ENCODE peak calls at places on chromosomes 7 and 10, in ten cellular contexts. T is left ventricle myocardium inferior, D is right atrium auricular region, X is dorsolateral prefrontal cortex, S is iPS DF 6.9, L is SJSA1, M is upper lobe of left lung, B is body of pancreas, V is thyroid gland, J is neuronal stem cell. U is an unnamed sample. For H3K27me3, the result is how much of the 10 kb centered on the place peaks cover.

GRCh38 chr10:100878291-100878910 is 34.4 kb upstream of the SLF2 start:
- DNase-seq in T (peak), D (no peak), X (peak), S (peak), L (peak), M (no peak), B (peak), V (peak), J (peak), U (no peak)

GRCh38 chr7:91034459-91035368 is 229.5 kb upstream of the FZD1 start:
- DNase-seq in T (no peak), D (peak), X (peak), S (no peak), L (peak), M (peak), B (peak), V (peak), J (peak), U (peak)

GRCh38 chr7:96973986-96974385 is 31.4 kb upstream of the DLX6 start:
- DNase-seq in T (no peak), D (no peak), X (no peak), S (no peak), L (peak), M (no peak), B (no peak), V (no peak), J (no peak), U (no peak)

GRCh38 chr10:29208816-29209215 is 80.1 kb upstream of the LYZL1 start:
- DNase-seq in T (no peak), D (no peak), X (no peak), S (no peak), L (no peak), M (no peak), B (no peak), V (no peak), J (no peak), U (no peak)

GRCh38 chr7:70597071-70597470 is 534.9 kb upstream of the GALNT17 start:
- DNase-seq in T (no peak), D (no peak), X (no peak), S (no peak), L (no peak), M (no peak), B (no peak), V (no peak), J (no peak), U (no peak)

GRCh38 chr10:17059197-17059688 is 70.4 kb downstream of the CUBN start:
- DNase-seq in T (no peak), D (no peak), X (no peak), S (no peak), L (no peak), M (no peak), B (no peak), V (no peak), J (no peak), U (no peak)

GRCh38 chr7:45890902-45891461 is 2.7 kb downstream of the IGFBP1 start:
- DNase-seq in T (no peak), D (no peak), X (no peak), S (no peak), L (no peak), M (no peak), B (no peak), V (no peak), J (peak), U (no peak)

GRCh38 chr10:112832361-112832878 is 117.6 kb upstream of the TCF7L2 start:
- DNase-seq in T (no peak), D (no peak), X (no peak), S (peak), L (no peak), M (no peak), B (peak), V (no peak), J (no peak), U (peak)

GRCh38 chr7:26337232-26337865 is 45.7 kb downstream of the SNX10 start:
- DNase-seq in T (no peak), D (no peak), X (no peak), S (no peak), L (no peak), M (no peak), B (no peak), V (no peak), J (no peak), U (no peak)

GRCh38 chr7:158995514-158995913 is 139.2 kb downstream of the DYNC2I1 start:
- DNase-seq in T (no peak), D (no peak), X (no peak), S (no peak), L (no peak), M (no peak), B (no peak), V (no peak), J (no peak), U (no peak)

GRCh38 chr7:69412331-69413146 is 185.7 kb upstream of the AUTS2 start:
- DNase-seq in T (peak), D (peak), X (no peak), S (no peak), L (no peak), M (no peak), B (peak), V (peak), J (no peak), U (no peak)

GRCh38 chr10:43203491-43204393 is 63.1 kb downstream of the RASGEF1A start:
- DNase-seq in T (no peak), D (no peak), X (no peak), S (no peak), L (peak), M (peak), B (peak), V (peak), J (no peak), U (no peak)

GRCh38 chr10:88754272-88754671 is 5.5 kb upstream of the LIPN start:
- DNase-seq in T (no peak), D (no peak), X (no peak), S (no peak), L (no peak), M (no peak), B (no peak), V (no peak), J (no peak), U (no peak)

GRCh38 chr7:137934941-137935848 is 66.7 kb downstream of the CREB3L2 start:
- DNase-seq in T (no peak), D (no peak), X (no peak), S (no peak), L (no peak), M (no peak), B (no peak), V (no peak), J (no peak), U (no peak)

GRCh38 chr7:26278769-26279168 is 12.9 kb upstream of the SNX10 start:
- DNase-seq in T (no peak), D (no peak), X (no peak), S (no peak), L (no peak), M (no peak), B (no peak), V (no peak), J (no peak), U (no peak)

GRCh38 chr10:27512548-27512947 is 8.4 kb downstream of the RAB18 start:
- DNase-seq in T (no peak), D (no peak), X (no peak), S (no peak), L (no peak), M (no peak), B (no peak), V (no peak), J (no peak), U (no peak)

GRCh38 chr10:117545141-117546019 is 2.8 kb downstream of the EMX2 start:
- DNase-seq in T (no peak), D (no peak), X (no peak), S (no peak), L (no peak), M (no peak), B (peak), V (no peak), J (no peak), U (no peak)
- H3K27me3 ChIP-seq in T (half or more), D (half or more), X (half or more), S (half or more), L (half or more), M (under half), B (under half), V (half or more), J (half or more), U (under half)

GRCh38 chr7:5597772-5598171 is 174.1 kb upstream of the TNRC18 start:
- DNase-seq in T (no peak), D (no peak), X (no peak), S (no peak), L (no peak), M (no peak), B (no peak), V (no peak), J (no peak), U (no peak)

GRCh38 chr7:5594616-5595544 is 171.2 kb upstream of the TNRC18 start:
- DNase-seq in T (no peak), D (no peak), X (no peak), S (no peak), L (no peak), M (no peak), B (no peak), V (no peak), J (peak), U (no peak)

GRCh38 chr7:5595545-5596045 is 172.0 kb upstream of the TNRC18 start:
- DNase-seq in T (no peak), D (no peak), X (no peak), S (no peak), L (no peak), M (no peak), B (no peak), V (no peak), J (no peak), U (no peak)

GRCh38 chr7:5596896-5597246 is 173.2 kb upstream of the TNRC18 start:
- DNase-seq in T (no peak), D (no peak), X (no peak), S (no peak), L (no peak), M (no peak), B (no peak), V (no peak), J (no peak), U (no peak)

DNA sequence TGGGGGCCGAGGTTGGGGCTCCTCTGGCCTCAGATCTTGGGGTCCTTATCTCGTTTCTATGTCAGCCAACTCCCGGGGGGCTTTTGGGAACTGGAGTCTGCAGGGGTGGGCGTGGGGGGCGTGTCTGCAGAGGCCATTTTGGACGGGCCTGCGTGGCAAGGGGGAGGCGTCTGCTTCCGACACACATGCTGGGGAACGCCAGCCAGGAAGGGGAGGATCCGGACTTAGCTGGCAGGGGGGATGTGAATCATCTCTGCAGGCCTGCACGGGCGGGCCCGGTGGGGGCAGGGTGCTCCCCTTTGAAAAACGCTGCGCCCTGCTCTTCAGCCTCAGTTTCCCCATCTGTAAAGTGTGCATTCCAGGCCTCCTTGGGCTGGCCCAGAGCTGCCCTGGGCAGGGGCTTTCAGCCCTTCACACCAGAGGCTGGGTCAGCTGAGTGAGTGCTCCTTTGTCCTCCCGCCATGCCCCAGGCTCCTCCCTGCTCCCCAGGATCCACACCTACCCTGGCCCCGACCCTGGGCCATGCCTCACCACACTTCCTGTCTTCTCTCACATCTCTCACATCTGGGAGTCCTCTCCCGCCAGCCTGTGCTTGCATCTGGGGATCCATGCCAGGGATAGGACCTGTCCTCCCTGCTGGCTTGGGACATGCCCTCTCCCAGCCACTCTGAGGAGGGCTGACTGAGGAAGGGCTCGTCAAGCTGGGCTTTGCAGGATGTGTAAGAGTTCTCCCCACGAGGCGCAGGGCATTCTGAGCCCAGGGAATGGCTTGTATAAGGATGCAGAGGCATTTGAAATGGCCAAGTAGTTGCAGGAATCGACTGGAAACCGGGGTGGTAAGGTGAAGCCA is 172.6 kb upstream of the TNRC18 start:
- DNase-seq in T (peak), D (peak), X (no peak), S (no peak), L (peak), M (peak), B (peak), V (peak), J (no peak), U (peak)
- H3K27me3 ChIP-seq in T (under half), D (under half), X (under half), S (under half), L (under half), M (under half), B (under half), V (under half), J (under half), U (under half)

DNA sequence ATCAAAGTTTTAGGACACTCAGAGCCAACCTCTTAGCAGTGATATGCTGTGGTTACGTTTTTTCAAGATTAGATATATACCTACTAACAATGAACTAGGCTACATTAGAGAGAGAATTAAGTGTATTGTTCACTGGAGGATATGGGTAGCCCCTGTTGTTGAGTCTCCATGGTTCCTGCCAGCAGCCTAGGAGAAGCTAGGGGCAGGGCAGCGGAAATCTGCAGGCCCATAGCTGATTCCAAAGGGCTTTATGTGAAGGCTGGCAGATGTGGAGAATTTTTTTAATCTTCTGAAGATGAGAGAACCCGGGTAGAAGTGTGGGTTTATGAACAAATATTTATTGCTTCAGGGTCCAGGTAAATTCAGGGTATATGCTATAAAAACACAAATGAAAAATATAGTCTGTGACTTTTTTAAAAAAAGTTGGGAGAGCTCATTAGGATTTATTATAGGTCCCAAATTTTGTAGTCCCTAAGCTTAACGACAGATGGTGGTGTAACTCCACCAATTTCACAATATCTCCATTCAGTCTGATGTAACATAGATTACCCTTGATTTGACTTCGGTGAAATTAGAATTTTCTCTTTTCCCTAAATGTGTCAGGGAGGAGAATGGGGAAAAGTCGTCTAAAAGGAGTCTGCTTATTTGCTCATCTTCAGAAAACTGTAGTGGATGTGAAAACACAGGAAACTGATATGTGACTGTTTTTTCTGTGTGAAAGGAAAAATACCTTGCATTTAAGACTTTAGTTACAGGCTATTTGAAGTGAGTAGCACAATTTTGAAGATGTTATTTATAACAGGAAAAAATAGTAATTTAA is 163.0 kb upstream of the PPP1R3A start:
- DNase-seq in T (no peak), D (no peak), X (no peak), S (no peak), L (no peak), M (no peak), B (peak), V (no peak), J (peak), U (no peak)
- H3K27me3 ChIP-seq in T (half or more), D (under half), X (half or more), S (under half), L (half or more), M (under half), B (under half), V (under half), J (under half), U (under half)

GRCh38 chr7:98418271-98418635 is 17.4 kb upstream of the BAIAP2L1 start:
- DNase-seq in T (no peak), D (no peak), X (no peak), S (no peak), L (peak), M (no peak), B (no peak), V (no peak), J (no peak), U (no peak)

GRCh38 chr7:98418636-98419315 is 17.9 kb upstream of the BAIAP2L1 start:
- DNase-seq in T (no peak), D (peak), X (no peak), S (no peak), L (peak), M (peak), B (peak), V (no peak), J (no peak), U (peak)

GRCh38 chr7:98423043-98423442 is 22.2 kb upstream of the BAIAP2L1 start:
- DNase-seq in T (no peak), D (no peak), X (no peak), S (no peak), L (no peak), M (no peak), B (no peak), V (no peak), J (no peak), U (no peak)

DNA sequence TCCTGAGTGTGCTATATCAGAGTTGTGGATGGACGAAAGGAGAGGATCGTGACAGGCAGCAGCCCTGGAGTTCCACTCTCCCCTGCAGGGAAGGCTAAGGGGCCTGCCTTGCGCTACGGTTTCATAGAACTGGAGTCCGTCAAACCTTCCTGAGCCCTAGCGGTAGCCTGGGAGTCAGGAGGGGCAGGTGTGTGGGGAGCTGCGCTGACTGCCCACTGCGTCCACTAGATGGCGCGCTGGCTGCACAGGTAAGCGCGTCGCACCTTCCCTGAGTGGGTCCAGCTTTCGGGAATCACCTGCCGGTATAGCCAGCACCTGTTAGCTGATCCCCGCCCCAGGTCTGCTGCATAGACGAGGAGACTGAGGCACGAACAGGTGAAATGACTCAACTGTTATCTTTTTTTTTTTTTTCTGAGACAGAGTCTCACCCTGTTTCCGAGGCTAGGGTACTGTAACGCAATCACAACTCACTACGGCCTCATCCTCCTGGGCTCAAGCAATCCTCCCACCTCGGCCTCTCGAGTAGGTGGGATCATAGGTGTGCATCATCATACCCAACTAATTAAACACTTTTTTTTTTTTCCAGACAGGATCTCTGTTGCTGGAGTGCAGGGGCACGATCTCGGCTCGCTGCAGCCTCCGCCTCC is 20.2 kb upstream of the BAIAP2L1 start:
- DNase-seq in T (peak), D (no peak), X (peak), S (peak), L (peak), M (peak), B (peak), V (peak), J (peak), U (no peak)
- H3K27me3 ChIP-seq in T (half or more), D (under half), X (under half), S (under half), L (under half), M (under half), B (under half), V (under half), J (under half), U (under half)

DNA sequence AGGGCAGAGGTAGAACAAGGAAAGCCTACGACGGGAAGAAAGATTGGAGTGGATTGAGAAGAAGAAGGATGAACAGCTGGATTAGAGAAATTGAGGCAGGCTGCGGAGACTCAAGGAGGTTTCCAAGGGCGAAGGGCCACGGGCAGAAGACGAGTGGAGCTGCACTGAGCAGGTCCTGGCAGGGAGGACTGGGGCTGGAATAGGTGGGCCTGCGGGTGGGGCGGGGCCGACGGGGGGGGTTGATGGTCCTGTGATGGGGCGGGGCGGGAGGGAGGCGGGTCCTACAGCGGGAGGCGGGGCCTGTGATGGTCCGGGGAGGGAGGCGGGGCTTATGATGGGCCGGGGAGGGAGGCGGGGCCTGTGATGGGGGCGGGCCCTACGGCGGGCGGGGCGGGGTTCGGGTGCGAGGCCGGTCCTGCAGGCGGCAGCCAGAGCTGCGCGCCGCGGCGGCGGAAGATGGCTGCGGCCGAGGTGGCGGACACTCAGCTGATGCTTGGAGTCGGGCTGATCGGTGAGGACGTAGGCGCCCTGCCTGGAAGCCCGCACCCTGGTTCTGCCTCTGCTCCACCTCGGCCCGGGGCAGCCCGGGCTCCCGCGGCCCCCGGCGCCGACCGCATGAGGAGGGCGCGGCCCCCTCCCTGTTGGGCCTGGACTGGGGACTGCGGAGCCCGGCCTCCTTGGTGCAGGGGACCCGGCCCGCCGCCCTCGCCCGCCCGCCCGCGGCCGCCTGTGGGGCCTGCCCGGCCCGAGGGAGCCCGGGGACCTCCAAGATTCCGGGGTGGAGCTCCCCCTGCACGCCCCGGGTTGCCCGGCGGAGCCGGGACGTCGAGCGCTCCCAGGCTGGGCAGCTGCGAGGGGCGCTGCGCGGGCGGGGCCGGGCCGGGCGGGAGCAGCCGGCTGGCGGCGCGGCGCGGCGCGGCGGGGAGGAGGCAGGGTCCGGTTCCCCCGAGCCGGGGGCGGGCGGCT is at the start of gene DENND10:
- DNase-seq in T (peak), D (peak), X (peak), S (no peak), L (peak), M (peak), B (peak), V (peak), J (peak), U (no peak)
- H3K27me3 ChIP-seq in T (under half), D (under half), X (under half), S (under half), L (under half), M (under half), B (under half), V (under half), J (under half), U (under half)